ENCODE peak calls at places on chromosomes 13 and 19, in ten cellular contexts. J is transverse colon; L is CD4-positive, alpha-beta T cell; Q is psoas muscle; X is spleen; M is body of pancreas; S is AG09309; V is endothelial cell; G is progenitor cell of endocrine pancreas; U is activated CD8-positive, alpha-beta T cell treated with anti-CD3 and anti-CD28 coated beads for 36 hours. W is an unnamed sample.
A peak's percentile ranks its signal among the peaks of the same experiment; 100 is the strongest.

GRCh38 chr13:41054212-41054877 is 7.0 kb upstream of the WBP4 start:
- DNase-seq in U (peak; percentile 60), V (peak; percentile 16), S (peak; percentile 67), X (no peak), M (no peak), Q (no peak), J (peak; percentile 42), L (peak; percentile 17), G (no peak), W (peak; percentile 41)

GRCh38 chr13:75648446-75648845 is 12.3 kb downstream of the LMO7 start:
- DNase-seq in U (no peak), L (no peak), Q (no peak), J (no peak), V (no peak), G (no peak), M (no peak), X (no peak), S (no peak), W (no peak)

GRCh38 chr13:33611016-33611805 is 206.7 kb upstream of the RFC3 start:
- DNase-seq in J (peak; percentile 10), G (no peak), L (no peak), U (no peak), Q (peak; percentile 68), V (no peak), S (no peak), X (no peak), M (peak; percentile 34), W (no peak)

GRCh38 chr13:73983109-73983508 is 151.1 kb downstream of the KLF12 start:
- DNase-seq in U (no peak), J (no peak), V (no peak), S (no peak), M (no peak), G (no peak), Q (no peak), X (no peak), L (no peak), W (no peak)

GRCh38 chr13:28558126-28558525 is 63.2 kb upstream of the FLT1 start:
- DNase-seq in X (no peak), U (no peak), S (peak; percentile 86), J (no peak), V (no peak), L (no peak), Q (no peak), G (no peak), M (no peak), W (no peak)

GRCh38 chr13:33927315-33927714 is 109.4 kb downstream of the RFC3 start:
- DNase-seq in V (no peak), X (no peak), S (peak; percentile 44), L (no peak), M (no peak), G (no peak), U (no peak), Q (no peak), J (no peak), W (no peak)

GRCh38 chr19:48466571-48467325 is 2.4 kb upstream of the CYTH2 start:
- DNase-seq in J (no peak), V (no peak), X (no peak), S (peak; percentile 29), U (no peak), M (no peak), Q (no peak), G (no peak), L (no peak), W (no peak)

GRCh38 chr19:47158879-47159509 is 28.4 kb downstream of the SAE1 start:
- DNase-seq in S (no peak), G (no peak), X (no peak), L (peak; percentile 29), U (peak; percentile 60), Q (no peak), J (no peak), M (no peak), V (no peak), W (no peak)

GRCh38 chr19:19443902-19444693 is 38.6 kb downstream of the GATAD2A start:
- DNase-seq in S (no peak), M (no peak), X (no peak), U (peak; percentile 55), G (no peak), V (no peak), Q (no peak), L (no peak), J (no peak), W (no peak)

GRCh38 chr19:41990028-41990427 is 4.0 kb downstream of the ATP1A3 start:
- DNase-seq in S (no peak), U (no peak), V (no peak), X (no peak), Q (no peak), L (no peak), G (no peak), J (no peak), M (no peak), W (no peak)

GRCh38 chr19:32570081-32570785 is 10.8 kb upstream of the PDCD5 start:
- DNase-seq in S (peak; percentile 13), V (peak; percentile 50), Q (peak; percentile 9), X (no peak), J (peak; percentile 56), U (peak; percentile 69), G (peak; percentile 26), M (peak; percentile 49), L (peak; percentile 14), W (peak; percentile 57)

GRCh38 chr13:113547248-113547971 is 37.1 kb upstream of the TFDP1 start:
- DNase-seq in J (peak; percentile 5), Q (no peak), V (no peak), X (peak; percentile 62), U (no peak), G (no peak), M (peak; percentile 8), L (no peak), S (no peak), W (no peak)

GRCh38 chr13:74452881-74453280 is 318.7 kb upstream of the KLF12 start:
- DNase-seq in U (no peak), Q (no peak), X (no peak), L (no peak), G (no peak), J (no peak), S (no peak), M (no peak), V (no peak), W (no peak)

GRCh38 chr13:99335603-99336002 is 28.4 kb upstream of the GPR183 start:
- DNase-seq in J (no peak), M (no peak), X (no peak), U (no peak), S (no peak), L (no peak), G (no peak), Q (no peak), V (no peak), W (no peak)

GRCh38 chr13:27020415-27020814 is 151.2 kb downstream of the USP12 start:
- DNase-seq in S (no peak), L (no peak), Q (no peak), M (no peak), G (no peak), U (no peak), X (no peak), V (no peak), J (no peak), W (no peak)

GRCh38 chr19:7250951-7251350 is 43.3 kb downstream of the INSR start:
- DNase-seq in G (no peak), L (no peak), X (no peak), Q (no peak), M (no peak), U (no peak), S (no peak), J (no peak), V (no peak), W (no peak)

GRCh38 chr19:12825259-12826131 is 8.9 kb downstream of the RTBDN start:
- DNase-seq in M (no peak), X (no peak), S (no peak), U (peak; percentile 45), Q (no peak), J (no peak), V (peak; percentile 83), G (peak; percentile 56), L (no peak), W (no peak)

GRCh38 chr13:66794340-66795031 is 435.6 kb downstream of the PCDH9 start:
- DNase-seq in S (no peak), G (no peak), X (no peak), M (no peak), L (no peak), U (no peak), V (no peak), J (no peak), Q (no peak), W (no peak)

GRCh38 chr13:24135674-24136300 is 24.7 kb upstream of the SPATA13 start:
- DNase-seq in G (no peak), V (no peak), Q (no peak), S (no peak), L (no peak), M (no peak), X (no peak), J (no peak), U (no peak), W (no peak)
- TF ChIP-seq CTCF in G (no peak), V (no peak), Q (no peak), S (no peak), L (no peak), M (no peak), X (no peak), J (no peak), U (no peak), W (no peak)

GRCh38 chr13:50387124-50387581 is 371.9 kb downstream of the KCNRG start:
- DNase-seq in U (peak; percentile 57), M (peak; percentile 34), Q (peak; percentile 82), X (peak; percentile 77), L (peak; percentile 23), S (no peak), G (no peak), J (peak; percentile 50), V (no peak), W (no peak)
- TF ChIP-seq CTCF in U (peak; percentile 23), M (no peak), Q (no peak), X (no peak), L (peak; percentile 25), S (peak; percentile 37), G (peak; percentile 35), J (no peak), V (no peak), W (peak; percentile 34)

GRCh38 chr13:59043016-59043415 is 1120.7 kb downstream of the DIAPH3 start:
- DNase-seq in M (no peak), Q (no peak), V (no peak), U (no peak), L (no peak), X (no peak), S (no peak), G (no peak), J (no peak), W (no peak)
- TF ChIP-seq CTCF in M (no peak), Q (no peak), V (no peak), U (no peak), L (no peak), X (no peak), S (no peak), G (no peak), J (no peak), W (no peak)

DNA sequence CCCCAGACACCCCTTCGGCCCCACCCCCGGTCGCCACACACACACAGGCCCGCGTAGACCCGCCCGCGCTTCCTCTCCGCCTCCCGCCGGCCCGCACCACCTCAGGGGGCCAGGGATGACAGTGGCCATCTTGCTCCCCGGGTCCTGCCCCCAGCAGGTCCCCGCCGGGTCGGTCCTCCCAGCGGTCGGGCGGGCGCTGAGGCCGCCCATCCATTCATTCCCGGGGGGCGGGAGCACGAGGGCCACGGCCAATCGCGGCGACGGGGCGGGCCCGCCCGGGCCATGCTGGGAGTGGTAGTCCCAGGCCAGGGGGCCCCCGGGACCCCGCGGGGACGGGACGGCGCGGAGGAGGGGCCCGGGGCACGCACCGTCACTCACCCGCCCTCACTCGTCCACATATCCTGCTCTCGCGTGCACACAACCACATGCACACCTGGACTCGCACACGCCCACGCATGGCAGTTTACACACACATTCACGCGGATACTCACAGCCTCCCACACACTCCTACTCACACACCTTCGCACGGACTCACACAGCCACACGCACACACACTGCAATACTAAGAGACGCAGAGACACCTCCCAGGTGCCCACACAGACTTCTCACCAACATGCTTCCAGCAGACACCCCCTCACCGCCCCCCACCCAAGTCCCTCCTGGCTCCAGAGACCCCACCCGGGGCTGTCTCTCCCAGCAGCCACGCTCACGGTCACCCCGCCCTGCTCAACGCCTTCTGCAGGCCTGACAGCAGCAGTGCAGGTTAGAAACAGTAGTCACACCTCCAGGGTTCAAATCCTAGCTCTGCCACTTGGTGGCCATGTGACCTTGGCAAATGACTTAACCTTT is at the start of gene DPF1:
- DNase-seq in M (no peak), L (no peak), J (peak; percentile 24), V (peak; percentile 93), X (no peak), Q (no peak), S (no peak), G (peak; percentile 77), U (peak; percentile 77), W (peak; percentile 98)
- TF ChIP-seq CTCF in M (no peak), L (no peak), J (no peak), V (peak; percentile 51), X (no peak), Q (no peak), S (no peak), G (peak; percentile 31), U (peak; percentile 45), W (peak; percentile 35)

W was measured in GM13977.